ENCODE peak calls at places on chromosomes 12 and 14, in ten cellular contexts. One of them, this sample, is unnamed.
A peak's percentile ranks its signal among the peaks of the same experiment; 100 is the strongest.

GRCh38 chr12:52023182-52023975 is 16.6 kb downstream of the TAMALIN start:
- DNase-seq in tibial artery: peak; percentile 84
- DNase-seq in naive thymus-derived CD8-positive, alpha-beta T cell: peak; percentile 88
- DNase-seq in HL-60: peak; percentile 87
- DNase-seq in left ventricle myocardium inferior: peak; percentile 89
- DNase-seq in hippocampal formation: peak; percentile 30
- DNase-seq in EL: peak; percentile 73
- DNase-seq in GM12878: no peak
- DNase-seq in heart left ventricle: peak; percentile 87
- DNase-seq in GM23338: peak; percentile 86
- DNase-seq in this sample: no peak

GRCh38 chr12:104121001-104121400 is 17.0 kb downstream of the NFYB start:
- DNase-seq in tibial artery: no peak
- DNase-seq in naive thymus-derived CD8-positive, alpha-beta T cell: no peak
- DNase-seq in HL-60: no peak
- DNase-seq in left ventricle myocardium inferior: no peak
- DNase-seq in hippocampal formation: peak; percentile 49
- DNase-seq in EL: peak; percentile 81
- DNase-seq in GM12878: no peak
- DNase-seq in heart left ventricle: no peak
- DNase-seq in GM23338: no peak
- DNase-seq in this sample: peak; percentile 29

GRCh38 chr12:103012884-103013283 is 55.4 kb downstream of the ASCL1 start:
- DNase-seq in tibial artery: no peak
- DNase-seq in naive thymus-derived CD8-positive, alpha-beta T cell: no peak
- DNase-seq in HL-60: no peak
- DNase-seq in left ventricle myocardium inferior: no peak
- DNase-seq in hippocampal formation: peak; percentile 74
- DNase-seq in EL: no peak
- DNase-seq in GM12878: no peak
- DNase-seq in heart left ventricle: no peak
- DNase-seq in GM23338: peak; percentile 70
- DNase-seq in this sample: no peak

GRCh38 chr14:36511981-36512584 is 7.9 kb downstream of the NKX2-1 start:
- DNase-seq in tibial artery: no peak
- DNase-seq in naive thymus-derived CD8-positive, alpha-beta T cell: no peak
- DNase-seq in HL-60: no peak
- DNase-seq in left ventricle myocardium inferior: no peak
- DNase-seq in hippocampal formation: no peak
- DNase-seq in EL: no peak
- DNase-seq in GM12878: no peak
- DNase-seq in heart left ventricle: no peak
- DNase-seq in GM23338: no peak
- DNase-seq in this sample: no peak

GRCh38 chr12:75599061-75599460 is 87.7 kb upstream of the KRR1 start:
- DNase-seq in tibial artery: no peak
- DNase-seq in naive thymus-derived CD8-positive, alpha-beta T cell: no peak
- DNase-seq in HL-60: no peak
- DNase-seq in left ventricle myocardium inferior: no peak
- DNase-seq in hippocampal formation: no peak
- DNase-seq in EL: no peak
- DNase-seq in GM12878: no peak
- DNase-seq in heart left ventricle: no peak
- DNase-seq in GM23338: no peak
- DNase-seq in this sample: no peak

GRCh38 chr14:31013841-31014240 is 11.6 kb upstream of the AP4S1 start:
- DNase-seq in tibial artery: no peak
- DNase-seq in naive thymus-derived CD8-positive, alpha-beta T cell: no peak
- DNase-seq in HL-60: no peak
- DNase-seq in left ventricle myocardium inferior: no peak
- DNase-seq in hippocampal formation: no peak
- DNase-seq in EL: no peak
- DNase-seq in GM12878: no peak
- DNase-seq in heart left ventricle: no peak
- DNase-seq in GM23338: no peak
- DNase-seq in this sample: no peak

GRCh38 chr14:36662543-36663403 is 1.1 kb downstream of the PAX9 start:
- DNase-seq in tibial artery: no peak
- DNase-seq in naive thymus-derived CD8-positive, alpha-beta T cell: no peak
- DNase-seq in HL-60: no peak
- DNase-seq in left ventricle myocardium inferior: no peak
- DNase-seq in hippocampal formation: no peak
- DNase-seq in EL: no peak
- DNase-seq in GM12878: no peak
- DNase-seq in heart left ventricle: no peak
- DNase-seq in GM23338: peak; percentile 77
- DNase-seq in this sample: no peak

GRCh38 chr14:93880025-93880820 is 46.9 kb upstream of the FAM181A start:
- DNase-seq in tibial artery: peak; percentile 52
- DNase-seq in naive thymus-derived CD8-positive, alpha-beta T cell: no peak
- DNase-seq in HL-60: no peak
- DNase-seq in left ventricle myocardium inferior: no peak
- DNase-seq in hippocampal formation: no peak
- DNase-seq in EL: no peak
- DNase-seq in GM12878: no peak
- DNase-seq in heart left ventricle: no peak
- DNase-seq in GM23338: peak; percentile 28
- DNase-seq in this sample: no peak

GRCh38 chr12:2295941-2296461 is 243.2 kb downstream of the CACNA1C start:
- DNase-seq in tibial artery: no peak
- DNase-seq in naive thymus-derived CD8-positive, alpha-beta T cell: no peak
- DNase-seq in HL-60: peak; percentile 47
- DNase-seq in left ventricle myocardium inferior: no peak
- DNase-seq in hippocampal formation: no peak
- DNase-seq in EL: peak; percentile 82
- DNase-seq in GM12878: no peak
- DNase-seq in heart left ventricle: no peak
- DNase-seq in GM23338: no peak
- DNase-seq in this sample: peak; percentile 59

GRCh38 chr12:12671850-12672660 is 23.9 kb downstream of the GPR19 start:
- DNase-seq in tibial artery: no peak
- DNase-seq in naive thymus-derived CD8-positive, alpha-beta T cell: no peak
- DNase-seq in HL-60: no peak
- DNase-seq in left ventricle myocardium inferior: no peak
- DNase-seq in hippocampal formation: no peak
- DNase-seq in EL: peak; percentile 85
- DNase-seq in GM12878: no peak
- DNase-seq in heart left ventricle: no peak
- DNase-seq in GM23338: no peak
- DNase-seq in this sample: no peak

GRCh38 chr14:95667251-95667693 is 19.0 kb upstream of the TCL1B start:
- DNase-seq in tibial artery: no peak
- DNase-seq in naive thymus-derived CD8-positive, alpha-beta T cell: no peak
- DNase-seq in HL-60: no peak
- DNase-seq in left ventricle myocardium inferior: no peak
- DNase-seq in hippocampal formation: no peak
- DNase-seq in EL: no peak
- DNase-seq in GM12878: no peak
- DNase-seq in heart left ventricle: no peak
- DNase-seq in GM23338: no peak
- DNase-seq in this sample: no peak

GRCh38 chr12:61758661-61759060 is 501.5 kb upstream of the USP15 start:
- DNase-seq in tibial artery: no peak
- DNase-seq in naive thymus-derived CD8-positive, alpha-beta T cell: no peak
- DNase-seq in HL-60: no peak
- DNase-seq in left ventricle myocardium inferior: no peak
- DNase-seq in hippocampal formation: no peak
- DNase-seq in EL: no peak
- DNase-seq in GM12878: no peak
- DNase-seq in heart left ventricle: no peak
- DNase-seq in GM23338: no peak
- DNase-seq in this sample: no peak

GRCh38 chr14:21040370-21040925 is 1.7 kb upstream of the RNASE7 start:
- DNase-seq in tibial artery: no peak
- DNase-seq in naive thymus-derived CD8-positive, alpha-beta T cell: no peak
- DNase-seq in HL-60: no peak
- DNase-seq in left ventricle myocardium inferior: no peak
- DNase-seq in hippocampal formation: no peak
- DNase-seq in EL: no peak
- DNase-seq in GM12878: no peak
- DNase-seq in heart left ventricle: no peak
- DNase-seq in GM23338: no peak
- DNase-seq in this sample: no peak

GRCh38 chr12:90757957-90758356 is 197.0 kb downstream of the CCER1 start:
- DNase-seq in tibial artery: no peak
- DNase-seq in naive thymus-derived CD8-positive, alpha-beta T cell: no peak
- DNase-seq in HL-60: no peak
- DNase-seq in left ventricle myocardium inferior: no peak
- DNase-seq in hippocampal formation: no peak
- DNase-seq in EL: no peak
- DNase-seq in GM12878: no peak
- DNase-seq in heart left ventricle: no peak
- DNase-seq in GM23338: no peak
- DNase-seq in this sample: no peak

GRCh38 chr14:38839743-38840375 is 263.2 kb downstream of the SEC23A start:
- DNase-seq in tibial artery: no peak
- DNase-seq in naive thymus-derived CD8-positive, alpha-beta T cell: no peak
- DNase-seq in HL-60: peak; percentile 69
- DNase-seq in left ventricle myocardium inferior: no peak
- DNase-seq in hippocampal formation: no peak
- DNase-seq in EL: peak; percentile 20
- DNase-seq in GM12878: no peak
- DNase-seq in heart left ventricle: no peak
- DNase-seq in GM23338: no peak
- DNase-seq in this sample: no peak

GRCh38 chr12:32178341-32179010 is 71.8 kb downstream of the BICD1 start:
- DNase-seq in tibial artery: no peak
- DNase-seq in naive thymus-derived CD8-positive, alpha-beta T cell: no peak
- DNase-seq in HL-60: no peak
- DNase-seq in left ventricle myocardium inferior: no peak
- DNase-seq in hippocampal formation: no peak
- DNase-seq in EL: no peak
- DNase-seq in GM12878: no peak
- DNase-seq in heart left ventricle: no peak
- DNase-seq in GM23338: no peak
- DNase-seq in this sample: no peak

GRCh38 chr14:20295067-20295466 is 10.7 kb downstream of the TTC5 start:
- DNase-seq in tibial artery: no peak
- DNase-seq in naive thymus-derived CD8-positive, alpha-beta T cell: no peak
- DNase-seq in HL-60: no peak
- DNase-seq in left ventricle myocardium inferior: no peak
- DNase-seq in hippocampal formation: no peak
- DNase-seq in EL: no peak
- DNase-seq in GM12878: peak; percentile 60
- DNase-seq in heart left ventricle: no peak
- DNase-seq in GM23338: no peak
- DNase-seq in this sample: no peak

GRCh38 chr14:101187017-101187815 is 283.7 kb upstream of the RTL1 start:
- DNase-seq in tibial artery: no peak
- DNase-seq in naive thymus-derived CD8-positive, alpha-beta T cell: no peak
- DNase-seq in HL-60: no peak
- DNase-seq in left ventricle myocardium inferior: no peak
- DNase-seq in hippocampal formation: no peak
- DNase-seq in EL: no peak
- DNase-seq in GM12878: no peak
- DNase-seq in heart left ventricle: no peak
- DNase-seq in GM23338: no peak
- DNase-seq in this sample: no peak

GRCh38 chr14:55138091-55138490 is 9.0 kb downstream of the LGALS3 start:
- DNase-seq in tibial artery: no peak
- DNase-seq in naive thymus-derived CD8-positive, alpha-beta T cell: no peak
- DNase-seq in HL-60: no peak
- DNase-seq in left ventricle myocardium inferior: no peak
- DNase-seq in hippocampal formation: no peak
- DNase-seq in EL: no peak
- DNase-seq in GM12878: no peak
- DNase-seq in heart left ventricle: no peak
- DNase-seq in GM23338: peak; percentile 75
- DNase-seq in this sample: no peak

GRCh38 chr12:121124402-121125109 is 8.1 kb upstream of the P2RX7 start:
- DNase-seq in tibial artery: no peak
- DNase-seq in naive thymus-derived CD8-positive, alpha-beta T cell: no peak
- DNase-seq in HL-60: no peak
- DNase-seq in left ventricle myocardium inferior: no peak
- DNase-seq in hippocampal formation: no peak
- DNase-seq in EL: peak; percentile 96
- DNase-seq in GM12878: no peak
- DNase-seq in heart left ventricle: peak; percentile 27
- DNase-seq in GM23338: peak; percentile 23
- DNase-seq in this sample: peak; percentile 49